ENCODE peak calls at places on chromosome 3, in four cellular contexts. N is LHCN-M2, T is neuronal stem cell, O is cardiac fibroblast. Y is an unnamed sample.

GRCh38 chr3:135218304-135218703 is 423.2 kb downstream of the EPHB1 start:
- DNase-seq in O (no peak), N (no peak), T (no peak), Y (no peak)

GRCh38 chr3:157606392-157607197 is 103.4 kb upstream of the VEPH1 start:
- DNase-seq in T (peak), N (peak), O (peak), Y (peak)

GRCh38 chr3:129625071-129625874 is 18.8 kb upstream of the PLXND1 start:
- DNase-seq in T (no peak), O (peak), N (peak), Y (no peak)

GRCh38 chr3:14239940-14240339 is 61.3 kb downstream of the LSM3 start:
- DNase-seq in O (no peak), T (no peak), N (no peak), Y (no peak)

GRCh38 chr3:19866751-19867347 is 67.2 kb downstream of the EFHB start:
- DNase-seq in N (peak), T (peak), O (peak), Y (no peak)

GRCh38 chr3:149400645-149401044 is 23.2 kb upstream of the TM4SF1 start:
- DNase-seq in N (no peak), O (no peak), T (no peak), Y (no peak)

GRCh38 chr3:50112462-50112861 is 23.7 kb downstream of the RBM5 start:
- DNase-seq in T (no peak), N (peak), O (no peak), Y (no peak)

GRCh38 chr3:131081224-131081623 is 54.5 kb downstream of the NEK11 start:
- DNase-seq in N (no peak), T (no peak), O (no peak), Y (no peak)

GRCh38 chr3:26753109-26753508 is 130.5 kb downstream of the LRRC3B start:
- DNase-seq in O (no peak), T (no peak), N (no peak), Y (no peak)

GRCh38 chr3:108946292-108947290 is 7.1 kb downstream of the GUCA1C start:
- DNase-seq in O (no peak), T (no peak), N (peak), Y (no peak)

GRCh38 chr3:59595830-59596229 is 546.0 kb upstream of the CFAP20DC start:
- DNase-seq in T (no peak), N (no peak), O (no peak), Y (no peak)

GRCh38 chr3:189903562-189904250 is 217.0 kb downstream of the P3H2 start:
- DNase-seq in O (peak), N (no peak), T (no peak), Y (no peak)

GRCh38 chr3:10602769-10603768 is 97.7 kb upstream of the ATP2B2 start:
- DNase-seq in T (no peak), O (no peak), N (no peak), Y (no peak)